ENCODE peak calls at places on chromosomes 4 and X, in seven cellular contexts. One of them, this sample, is unnamed.
A peak's percentile ranks its signal among the peaks of the same experiment; 100 is the strongest.

GRCh38 chr4:6601661-6602250 is 26.8 kb downstream of the MAN2B2 start:
- DNase-seq in left ventricle myocardium inferior: no peak
- DNase-seq in uterus: no peak
- DNase-seq in NT2/D1: no peak
- DNase-seq in CD8-positive, alpha-beta memory T cell: no peak
- DNase-seq in neuronal stem cell: no peak
- DNase-seq in neural progenitor cell: no peak
- DNase-seq in this sample: no peak

GRCh38 chrX:48071064-48071985 is at the start of gene ZNF630:
- DNase-seq in uterus: peak; percentile 79
- DNase-seq in neural progenitor cell: peak; percentile 79
- DNase-seq in CD8-positive, alpha-beta memory T cell: peak; percentile 34
- DNase-seq in NT2/D1: peak; percentile 75
- DNase-seq in left ventricle myocardium inferior: peak; percentile 75
- DNase-seq in neuronal stem cell: peak; percentile 41
- DNase-seq in this sample: peak; percentile 59

GRCh38 chr4:78004270-78004669 is 52.9 kb upstream of the FRAS1 start:
- DNase-seq in NT2/D1: no peak
- DNase-seq in uterus: no peak
- DNase-seq in neuronal stem cell: no peak
- DNase-seq in neural progenitor cell: no peak
- DNase-seq in CD8-positive, alpha-beta memory T cell: no peak
- DNase-seq in left ventricle myocardium inferior: no peak
- DNase-seq in this sample: no peak

GRCh38 chr4:71864380-71864779 is 80.5 kb upstream of the GC start:
- DNase-seq in neural progenitor cell: no peak
- DNase-seq in CD8-positive, alpha-beta memory T cell: no peak
- DNase-seq in neuronal stem cell: no peak
- DNase-seq in uterus: no peak
- DNase-seq in NT2/D1: no peak
- DNase-seq in left ventricle myocardium inferior: no peak
- DNase-seq in this sample: no peak

GRCh38 chrX:9153299-9153698 is 119.4 kb upstream of the FAM9B start:
- DNase-seq in neural progenitor cell: no peak
- DNase-seq in uterus: no peak
- DNase-seq in CD8-positive, alpha-beta memory T cell: no peak
- DNase-seq in neuronal stem cell: no peak
- DNase-seq in left ventricle myocardium inferior: no peak
- DNase-seq in NT2/D1: no peak
- DNase-seq in this sample: no peak

GRCh38 chrX:44997888-44998287 is 124.9 kb downstream of the KDM6A start:
- DNase-seq in left ventricle myocardium inferior: no peak
- DNase-seq in NT2/D1: no peak
- DNase-seq in uterus: no peak
- DNase-seq in neural progenitor cell: no peak
- DNase-seq in CD8-positive, alpha-beta memory T cell: no peak
- DNase-seq in neuronal stem cell: no peak
- DNase-seq in this sample: no peak

GRCh38 chr4:127782275-127783025 is at the start of gene HSPA4L:
- DNase-seq in NT2/D1: peak; percentile 18
- DNase-seq in uterus: peak; percentile 24
- DNase-seq in CD8-positive, alpha-beta memory T cell: peak; percentile 13
- DNase-seq in left ventricle myocardium inferior: peak; percentile 48
- DNase-seq in neural progenitor cell: peak; percentile 67
- DNase-seq in neuronal stem cell: peak; percentile 32
- DNase-seq in this sample: peak; percentile 74

GRCh38 chrX:87732133-87732532 is 214.5 kb downstream of the KLHL4 start:
- DNase-seq in NT2/D1: no peak
- DNase-seq in left ventricle myocardium inferior: no peak
- DNase-seq in CD8-positive, alpha-beta memory T cell: no peak
- DNase-seq in neural progenitor cell: no peak
- DNase-seq in uterus: no peak
- DNase-seq in neuronal stem cell: no peak
- DNase-seq in this sample: no peak

GRCh38 chrX:148541461-148541983 is 41.1 kb downstream of the AFF2 start:
- DNase-seq in uterus: no peak
- DNase-seq in left ventricle myocardium inferior: no peak
- DNase-seq in NT2/D1: no peak
- DNase-seq in CD8-positive, alpha-beta memory T cell: no peak
- DNase-seq in neuronal stem cell: no peak
- DNase-seq in neural progenitor cell: no peak
- DNase-seq in this sample: no peak

GRCh38 chrX:341541-342101 is 23.0 kb upstream of the GTPBP6 start:
- DNase-seq in NT2/D1: no peak
- DNase-seq in uterus: no peak
- DNase-seq in left ventricle myocardium inferior: peak; percentile 11
- DNase-seq in neuronal stem cell: no peak
- DNase-seq in neural progenitor cell: no peak
- DNase-seq in CD8-positive, alpha-beta memory T cell: no peak
- DNase-seq in this sample: no peak

GRCh38 chr4:134278675-134279074 is 77.1 kb upstream of the PABPC4L start:
- DNase-seq in NT2/D1: no peak
- DNase-seq in CD8-positive, alpha-beta memory T cell: no peak
- DNase-seq in neural progenitor cell: no peak
- DNase-seq in uterus: no peak
- DNase-seq in neuronal stem cell: no peak
- DNase-seq in left ventricle myocardium inferior: no peak
- DNase-seq in this sample: no peak

GRCh38 chrX:69065451-69065850 is 99.8 kb downstream of the PJA1 start:
- DNase-seq in uterus: no peak
- DNase-seq in neuronal stem cell: no peak
- DNase-seq in neural progenitor cell: no peak
- DNase-seq in CD8-positive, alpha-beta memory T cell: no peak
- DNase-seq in left ventricle myocardium inferior: no peak
- DNase-seq in NT2/D1: no peak
- DNase-seq in this sample: no peak

GRCh38 chr4:98491862-98492554 is 166.4 kb downstream of the TSPAN5 start:
- DNase-seq in left ventricle myocardium inferior: no peak
- DNase-seq in NT2/D1: no peak
- DNase-seq in neuronal stem cell: no peak
- DNase-seq in uterus: no peak
- DNase-seq in CD8-positive, alpha-beta memory T cell: no peak
- DNase-seq in neural progenitor cell: peak; percentile 26
- DNase-seq in this sample: no peak

GRCh38 chr4:65316534-65316933 is 353.8 kb downstream of the EPHA5 start:
- DNase-seq in neuronal stem cell: no peak
- DNase-seq in CD8-positive, alpha-beta memory T cell: no peak
- DNase-seq in uterus: no peak
- DNase-seq in neural progenitor cell: no peak
- DNase-seq in left ventricle myocardium inferior: no peak
- DNase-seq in NT2/D1: no peak
- DNase-seq in this sample: no peak

GRCh38 chr4:88244821-88245579 is 39.4 kb downstream of the PPM1K start:
- DNase-seq in NT2/D1: no peak
- DNase-seq in left ventricle myocardium inferior: no peak
- DNase-seq in neural progenitor cell: no peak
- DNase-seq in uterus: no peak
- DNase-seq in CD8-positive, alpha-beta memory T cell: peak; percentile 28
- DNase-seq in neuronal stem cell: no peak
- DNase-seq in this sample: peak; percentile 93

GRCh38 chrX:545488-545887 is 85.1 kb upstream of the SHOX start:
- DNase-seq in left ventricle myocardium inferior: no peak
- DNase-seq in CD8-positive, alpha-beta memory T cell: no peak
- DNase-seq in neural progenitor cell: peak; percentile 63
- DNase-seq in neuronal stem cell: no peak
- DNase-seq in uterus: no peak
- DNase-seq in NT2/D1: no peak
- DNase-seq in this sample: no peak

GRCh38 chr4:80103615-80104014 is 30.6 kb upstream of the ANTXR2 start:
- DNase-seq in left ventricle myocardium inferior: no peak
- DNase-seq in uterus: no peak
- DNase-seq in neural progenitor cell: no peak
- DNase-seq in CD8-positive, alpha-beta memory T cell: no peak
- DNase-seq in NT2/D1: no peak
- DNase-seq in neuronal stem cell: no peak
- DNase-seq in this sample: no peak

GRCh38 chr4:7198440-7199128 is 6.2 kb downstream of the SORCS2 start:
- DNase-seq in left ventricle myocardium inferior: no peak
- DNase-seq in neuronal stem cell: no peak
- DNase-seq in neural progenitor cell: no peak
- DNase-seq in NT2/D1: no peak
- DNase-seq in CD8-positive, alpha-beta memory T cell: no peak
- DNase-seq in uterus: peak; percentile 6
- DNase-seq in this sample: no peak

GRCh38 chr4:1720163-1720983 is 750 bp downstream of the TMEM129 start:
- DNase-seq in neural progenitor cell: peak; percentile 77
- DNase-seq in left ventricle myocardium inferior: peak; percentile 46
- DNase-seq in neuronal stem cell: peak; percentile 40
- DNase-seq in NT2/D1: no peak
- DNase-seq in uterus: no peak
- DNase-seq in CD8-positive, alpha-beta memory T cell: peak; percentile 39
- DNase-seq in this sample: peak; percentile 40

GRCh38 chr4:1723131-1723801 is 1.9 kb downstream of the TACC3 start:
- DNase-seq in CD8-positive, alpha-beta memory T cell: peak; percentile 25
- DNase-seq in uterus: no peak
- DNase-seq in neuronal stem cell: no peak
- DNase-seq in NT2/D1: no peak
- DNase-seq in left ventricle myocardium inferior: no peak
- DNase-seq in neural progenitor cell: no peak
- DNase-seq in this sample: no peak

GRCh38 chr4:1721003-1721665 is at the start of the genes TACC3 and TMEM129:
- DNase-seq in neuronal stem cell: peak; percentile 90
- DNase-seq in left ventricle myocardium inferior: peak; percentile 93
- DNase-seq in uterus: peak; percentile 92
- DNase-seq in neural progenitor cell: peak; percentile 98
- DNase-seq in NT2/D1: peak; percentile 95
- DNase-seq in CD8-positive, alpha-beta memory T cell: peak; percentile 94
- DNase-seq in this sample: peak; percentile 96

GRCh38 chr4:1721666-1722550 is 587 bp downstream of the TACC3 start:
- DNase-seq in CD8-positive, alpha-beta memory T cell: no peak
- DNase-seq in neural progenitor cell: peak; percentile 19
- DNase-seq in uterus: no peak
- DNase-seq in NT2/D1: no peak
- DNase-seq in neuronal stem cell: no peak
- DNase-seq in left ventricle myocardium inferior: no peak
- DNase-seq in this sample: no peak

DNA sequence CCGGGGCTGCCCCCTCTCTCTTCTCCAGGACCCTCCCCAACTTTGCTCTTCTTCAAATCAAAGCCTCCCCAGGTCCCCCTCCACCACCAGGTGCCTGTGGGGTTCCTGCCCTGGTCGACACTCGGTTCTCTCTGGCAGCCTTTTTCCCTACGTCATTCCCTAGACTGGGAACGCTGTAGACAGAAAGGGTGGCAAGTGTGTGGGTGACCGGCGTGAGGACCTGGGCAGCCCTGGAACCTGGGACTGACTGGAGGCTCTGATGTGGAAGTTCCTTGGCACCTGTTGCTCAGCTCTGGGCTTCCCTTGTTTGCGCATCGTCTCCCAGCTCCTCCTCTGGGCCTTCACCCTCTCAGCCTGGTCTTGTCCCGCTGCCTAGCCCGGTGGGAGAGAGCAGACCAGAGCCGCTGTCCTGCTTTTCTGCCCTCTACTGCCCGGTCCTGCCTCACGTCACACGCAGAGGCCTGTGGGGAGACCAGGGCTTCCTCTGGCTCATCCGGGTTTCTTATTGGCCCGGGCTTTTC is 1.3 kb downstream of the TACC3 start:
- DNase-seq in CD8-positive, alpha-beta memory T cell: no peak
- DNase-seq in neuronal stem cell: no peak
- DNase-seq in left ventricle myocardium inferior: peak; percentile 14
- DNase-seq in uterus: no peak
- DNase-seq in neural progenitor cell: no peak
- DNase-seq in NT2/D1: no peak
- DNase-seq in this sample: no peak
- H3K4me1 ChIP-seq in CD8-positive, alpha-beta memory T cell: peaks cover 65% of the 10 kb centered on the region
- H3K4me1 ChIP-seq in neuronal stem cell: peaks cover 16% of the 10 kb centered on the region
- H3K4me1 ChIP-seq in left ventricle myocardium inferior: peaks cover 62% of the 10 kb centered on the region
- H3K4me1 ChIP-seq in uterus: peaks cover 19% of the 10 kb centered on the region
- H3K4me1 ChIP-seq in neural progenitor cell: peaks cover 21% of the 10 kb centered on the region
- H3K4me1 ChIP-seq in NT2/D1: peaks cover 24% of the 10 kb centered on the region
- H3K4me1 ChIP-seq in this sample: peaks cover 29% of the 10 kb centered on the region

GRCh38 chr4:99846891-99847290 is 30.3 kb downstream of the DAPP1 start:
- DNase-seq in CD8-positive, alpha-beta memory T cell: no peak
- DNase-seq in uterus: no peak
- DNase-seq in neuronal stem cell: no peak
- DNase-seq in left ventricle myocardium inferior: no peak
- DNase-seq in NT2/D1: no peak
- DNase-seq in neural progenitor cell: no peak
- DNase-seq in this sample: no peak
- H3K4me3 ChIP-seq in CD8-positive, alpha-beta memory T cell: no peak overlapping the region
- H3K4me3 ChIP-seq in uterus: no peak overlapping the region
- H3K4me3 ChIP-seq in neuronal stem cell: no peak overlapping the region
- H3K4me3 ChIP-seq in left ventricle myocardium inferior: no peak overlapping the region
- H3K4me3 ChIP-seq in NT2/D1: no peak overlapping the region
- H3K4me3 ChIP-seq in neural progenitor cell: no peak overlapping the region
- H3K4me3 ChIP-seq in this sample: no peak overlapping the region

DNA sequence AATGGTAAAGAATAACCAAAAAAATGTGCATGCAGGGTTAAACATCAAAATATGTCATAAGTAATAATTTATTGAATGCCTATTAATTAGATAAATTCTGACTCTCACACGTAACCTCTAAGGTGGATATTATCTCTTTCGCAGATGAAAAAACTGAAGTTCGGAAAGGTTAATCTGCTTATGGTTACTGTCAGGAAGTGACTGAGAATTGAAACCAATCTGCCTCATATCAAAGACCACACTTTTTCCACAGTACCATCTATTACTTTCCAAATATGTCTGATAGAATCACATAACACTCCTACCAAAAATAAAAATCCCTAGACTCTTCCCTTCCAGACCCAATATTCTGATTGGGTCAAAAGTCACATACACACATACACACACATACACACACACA is 6.2 kb downstream of the CHIC2 start:
- DNase-seq in CD8-positive, alpha-beta memory T cell: no peak
- DNase-seq in uterus: no peak
- DNase-seq in NT2/D1: no peak
- DNase-seq in neuronal stem cell: no peak
- DNase-seq in left ventricle myocardium inferior: no peak
- DNase-seq in neural progenitor cell: no peak
- DNase-seq in this sample: no peak
- H3K4me1 ChIP-seq in CD8-positive, alpha-beta memory T cell: peaks cover 65% of the 10 kb centered on the region
- H3K4me1 ChIP-seq in uterus: no peaks in the 10 kb centered on the region
- H3K4me1 ChIP-seq in NT2/D1: no peaks in the 10 kb centered on the region
- H3K4me1 ChIP-seq in neuronal stem cell: no peaks in the 10 kb centered on the region
- H3K4me1 ChIP-seq in left ventricle myocardium inferior: peaks cover 82% of the 10 kb centered on the region
- H3K4me1 ChIP-seq in neural progenitor cell: peaks cover 9% of the 10 kb centered on the region
- H3K4me1 ChIP-seq in this sample: peaks cover 63% of the 10 kb centered on the region

DNA sequence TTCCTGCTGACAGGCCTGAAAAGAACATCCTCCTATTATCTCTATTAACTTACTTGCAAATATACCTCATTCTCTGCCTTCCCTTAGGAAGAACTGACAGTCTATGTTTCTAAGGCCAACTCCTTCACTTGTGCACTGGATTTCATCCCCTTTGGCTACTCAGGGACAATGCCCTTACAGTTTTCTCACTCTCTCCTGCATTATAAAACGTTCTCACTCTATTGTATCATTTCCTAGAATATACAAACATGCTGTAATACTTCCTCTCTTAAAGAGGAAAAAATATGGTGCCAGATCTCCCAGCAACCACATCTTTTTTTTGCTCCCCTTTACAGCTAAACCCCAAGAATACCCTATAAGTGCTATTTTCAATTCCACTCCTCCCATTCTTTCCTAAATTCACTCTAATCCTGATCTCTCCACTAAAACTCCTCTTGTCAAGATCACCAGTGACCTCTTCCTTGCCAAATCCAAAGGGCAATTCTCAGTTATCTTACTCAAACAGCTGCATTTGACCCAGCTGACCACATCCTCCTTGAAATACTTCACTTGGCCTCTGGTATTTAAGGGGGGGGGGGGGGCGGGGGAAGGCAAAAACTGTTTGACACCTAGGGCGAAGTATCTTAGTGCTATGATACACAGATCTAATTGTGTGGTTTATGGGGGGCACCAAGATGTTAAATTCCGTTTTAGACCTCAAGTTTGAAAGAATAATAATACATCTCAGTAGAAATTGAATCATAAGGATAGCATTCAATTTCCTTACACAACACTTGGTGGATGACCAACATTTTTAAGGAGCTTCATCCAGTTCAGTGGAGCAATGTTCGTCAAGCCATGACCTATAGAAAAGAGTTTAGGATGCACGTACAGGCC is 1.6 kb downstream of the RCHY1 start:
- DNase-seq in neural progenitor cell: peak; percentile 6
- DNase-seq in CD8-positive, alpha-beta memory T cell: no peak
- DNase-seq in neuronal stem cell: no peak
- DNase-seq in uterus: no peak
- DNase-seq in NT2/D1: no peak
- DNase-seq in left ventricle myocardium inferior: no peak
- DNase-seq in this sample: no peak
- H3K4me3 ChIP-seq in neural progenitor cell: peak overlapping the region; percentile 67
- H3K4me3 ChIP-seq in CD8-positive, alpha-beta memory T cell: peak overlapping the region; percentile 92
- H3K4me3 ChIP-seq in neuronal stem cell: no peak overlapping the region
- H3K4me3 ChIP-seq in uterus: peak overlapping the region; percentile 70
- H3K4me3 ChIP-seq in NT2/D1: no peak overlapping the region
- H3K4me3 ChIP-seq in left ventricle myocardium inferior: peak overlapping the region; percentile 89
- H3K4me3 ChIP-seq in this sample: peak overlapping the region; percentile 88